ENCODE peak calls at places on chromosomes 13 and 19, in seven cellular contexts. H is OCI-LY7; Z is SJSA1; V is activated naive CD8-positive, alpha-beta T cell treated with anti-CD3 and anti-CD28 coated beads, Interleukin-2, amount 50 U/mL, for 24 hours; K is GM04504; A is fibroblast of mammary gland; L is CD8-positive, alpha-beta memory T cell. U is an unnamed sample.

GRCh38 chr13:73607489-73608156 is 526.6 kb downstream of the KLF12 start:
- DNase-seq in H (no peak), Z (no peak), V (no peak), K (no peak), A (no peak), L (no peak), U (no peak)

GRCh38 chr13:25690582-25690981 is 318.8 kb downstream of the ATP8A2 start:
- DNase-seq in H (no peak), Z (no peak), V (no peak), K (no peak), A (no peak), L (no peak), U (no peak)

GRCh38 chr19:28420731-28421550 is 792.0 kb downstream of the UQCRFS1 start:
- DNase-seq in H (no peak), Z (no peak), V (no peak), K (no peak), A (peak; percentile 12), L (no peak), U (no peak)

GRCh38 chr19:46925548-46925950 is 64.8 kb downstream of the ARHGAP35 start:
- DNase-seq in H (no peak), Z (no peak), V (no peak), K (no peak), A (no peak), L (no peak), U (no peak)

GRCh38 chr13:110382229-110382628 is 75.1 kb downstream of the COL4A2 start:
- DNase-seq in H (no peak), Z (no peak), V (no peak), K (no peak), A (peak; percentile 95), L (no peak), U (no peak)

GRCh38 chr13:44237276-44237767 is 136.3 kb upstream of the SERP2 start:
- DNase-seq in H (no peak), Z (peak; percentile 81), V (peak; percentile 13), K (peak; percentile 76), A (peak; percentile 99), L (no peak), U (peak; percentile 49)

GRCh38 chr13:88919970-88920628 is 1248.9 kb downstream of the SLITRK5 start:
- DNase-seq in H (no peak), Z (no peak), V (peak; percentile 6), K (no peak), A (no peak), L (no peak), U (no peak)

GRCh38 chr19:1169921-1170885 is 3.9 kb downstream of the SBNO2 start:
- DNase-seq in H (no peak), Z (no peak), V (no peak), K (no peak), A (peak; percentile 98), L (no peak), U (no peak)

GRCh38 chr19:9065457-9066014 is 21.3 kb upstream of the OR1M1 start:
- DNase-seq in H (no peak), Z (no peak), V (no peak), K (no peak), A (no peak), L (no peak), U (no peak)

GRCh38 chr19:16263115-16263839 is 61.3 kb upstream of the KLF2 start:
- DNase-seq in H (peak; percentile 78), Z (no peak), V (no peak), K (no peak), A (no peak), L (no peak), U (no peak)

GRCh38 chr19:53808710-53809125 is 15.4 kb downstream of the NLRP12 start:
- DNase-seq in H (peak; percentile 22), Z (no peak), V (no peak), K (peak; percentile 26), A (peak; percentile 62), L (no peak), U (no peak)

GRCh38 chr13:30907167-30907761 is 1.2 kb downstream of the MEDAG start:
- DNase-seq in H (no peak), Z (peak; percentile 70), V (no peak), K (no peak), A (peak; percentile 61), L (no peak), U (no peak)

GRCh38 chr13:42355118-42355840 is 83.3 kb downstream of the AKAP11 start:
- DNase-seq in H (no peak), Z (no peak), V (peak; percentile 57), K (no peak), A (no peak), L (peak; percentile 71), U (peak; percentile 47)

GRCh38 chr13:110343241-110343865 is 36.3 kb downstream of the COL4A2 start:
- DNase-seq in H (no peak), Z (no peak), V (no peak), K (no peak), A (no peak), L (no peak), U (no peak)

GRCh38 chr19:13428352-13428751 is 77.9 kb downstream of the CACNA1A start:
- DNase-seq in H (peak; percentile 41), Z (no peak), V (peak; percentile 18), K (no peak), A (peak; percentile 40), L (no peak), U (no peak)